ENCODE peak calls at places on chromosomes 12 and 14, in eight cellular contexts. One of them, this sample, is unnamed. For H3K4me1, the result is how much of the 10 kb centered on the place peaks cover.

GRCh38 chr14:99737451-99737951 is 53.4 kb downstream of the CYP46A1 start:
- DNase-seq in heart right ventricle: peak
- DNase-seq in aorta: peak
- DNase-seq in endodermal cell: no peak
- DNase-seq in psoas muscle: peak
- DNase-seq in heart left ventricle: peak
- DNase-seq in Peyer's patch: no peak
- DNase-seq in adipocyte: peak
- DNase-seq in this sample: no peak

GRCh38 chr12:47271800-47272230 is 192.1 kb upstream of the AMIGO2 start:
- DNase-seq in heart right ventricle: no peak
- DNase-seq in aorta: no peak
- DNase-seq in endodermal cell: no peak
- DNase-seq in psoas muscle: no peak
- DNase-seq in heart left ventricle: no peak
- DNase-seq in Peyer's patch: no peak
- DNase-seq in adipocyte: no peak
- DNase-seq in this sample: no peak

GRCh38 chr12:10590976-10591375 is 22.4 kb downstream of the MAGOHB start:
- DNase-seq in heart right ventricle: no peak
- DNase-seq in aorta: no peak
- DNase-seq in endodermal cell: no peak
- DNase-seq in psoas muscle: no peak
- DNase-seq in heart left ventricle: no peak
- DNase-seq in Peyer's patch: no peak
- DNase-seq in adipocyte: peak
- DNase-seq in this sample: no peak

GRCh38 chr12:72093930-72094329 is 155.3 kb downstream of the TPH2 start:
- DNase-seq in heart right ventricle: no peak
- DNase-seq in aorta: no peak
- DNase-seq in endodermal cell: no peak
- DNase-seq in psoas muscle: no peak
- DNase-seq in heart left ventricle: no peak
- DNase-seq in Peyer's patch: no peak
- DNase-seq in adipocyte: no peak
- DNase-seq in this sample: no peak

GRCh38 chr14:67526676-67527459 is 6.2 kb upstream of the PLEKHH1 start:
- DNase-seq in heart right ventricle: no peak
- DNase-seq in aorta: no peak
- DNase-seq in endodermal cell: peak
- DNase-seq in psoas muscle: peak
- DNase-seq in heart left ventricle: peak
- DNase-seq in Peyer's patch: peak
- DNase-seq in adipocyte: peak
- DNase-seq in this sample: no peak

GRCh38 chr12:105332925-105333324 is 2.4 kb downstream of the C12orf75 start:
- DNase-seq in heart right ventricle: no peak
- DNase-seq in aorta: no peak
- DNase-seq in endodermal cell: no peak
- DNase-seq in psoas muscle: no peak
- DNase-seq in heart left ventricle: no peak
- DNase-seq in Peyer's patch: no peak
- DNase-seq in adipocyte: no peak
- DNase-seq in this sample: no peak

GRCh38 chr12:57491393-57492280 is 3.8 kb downstream of the MARS1 start:
- DNase-seq in heart right ventricle: no peak
- DNase-seq in aorta: no peak
- DNase-seq in endodermal cell: no peak
- DNase-seq in psoas muscle: no peak
- DNase-seq in heart left ventricle: no peak
- DNase-seq in Peyer's patch: no peak
- DNase-seq in adipocyte: no peak
- DNase-seq in this sample: no peak

GRCh38 chr12:48901278-48901677 is 24.0 kb downstream of the FKBP11 start:
- DNase-seq in heart right ventricle: no peak
- DNase-seq in aorta: no peak
- DNase-seq in endodermal cell: no peak
- DNase-seq in psoas muscle: no peak
- DNase-seq in heart left ventricle: no peak
- DNase-seq in Peyer's patch: no peak
- DNase-seq in adipocyte: peak
- DNase-seq in this sample: no peak

GRCh38 chr14:43539210-43539609 is 967.9 kb downstream of the FSCB start:
- DNase-seq in heart right ventricle: no peak
- DNase-seq in aorta: no peak
- DNase-seq in endodermal cell: peak
- DNase-seq in psoas muscle: no peak
- DNase-seq in heart left ventricle: no peak
- DNase-seq in Peyer's patch: no peak
- DNase-seq in adipocyte: peak
- DNase-seq in this sample: no peak

GRCh38 chr12:89351489-89352241 is 636 bp downstream of the DUSP6 start:
- DNase-seq in heart right ventricle: peak
- DNase-seq in aorta: peak
- DNase-seq in endodermal cell: peak
- DNase-seq in psoas muscle: peak
- DNase-seq in heart left ventricle: no peak
- DNase-seq in Peyer's patch: peak
- DNase-seq in adipocyte: peak
- DNase-seq in this sample: peak

GRCh38 chr14:103897075-103897947 is 30.9 kb upstream of the TDRD9 start:
- DNase-seq in heart right ventricle: no peak
- DNase-seq in aorta: no peak
- DNase-seq in endodermal cell: no peak
- DNase-seq in psoas muscle: no peak
- DNase-seq in heart left ventricle: peak
- DNase-seq in Peyer's patch: peak
- DNase-seq in adipocyte: no peak
- DNase-seq in this sample: no peak

GRCh38 chr12:67484788-67485480 is 163.6 kb upstream of the DYRK2 start:
- DNase-seq in heart right ventricle: no peak
- DNase-seq in aorta: no peak
- DNase-seq in endodermal cell: no peak
- DNase-seq in psoas muscle: no peak
- DNase-seq in heart left ventricle: no peak
- DNase-seq in Peyer's patch: no peak
- DNase-seq in adipocyte: no peak
- DNase-seq in this sample: no peak

GRCh38 chr12:76552343-76552938 is 7.1 kb downstream of the OSBPL8 start:
- DNase-seq in heart right ventricle: no peak
- DNase-seq in aorta: no peak
- DNase-seq in endodermal cell: no peak
- DNase-seq in psoas muscle: no peak
- DNase-seq in heart left ventricle: no peak
- DNase-seq in Peyer's patch: no peak
- DNase-seq in adipocyte: no peak
- DNase-seq in this sample: no peak

GRCh38 chr12:15320881-15321280 is 1.4 kb upstream of the PTPRO start:
- DNase-seq in heart right ventricle: no peak
- DNase-seq in aorta: no peak
- DNase-seq in endodermal cell: no peak
- DNase-seq in psoas muscle: no peak
- DNase-seq in heart left ventricle: no peak
- DNase-seq in Peyer's patch: no peak
- DNase-seq in adipocyte: no peak
- DNase-seq in this sample: no peak

GRCh38 chr12:56121204-56121870 is 3.3 kb downstream of the ZC3H10 start:
- DNase-seq in heart right ventricle: no peak
- DNase-seq in aorta: no peak
- DNase-seq in endodermal cell: no peak
- DNase-seq in psoas muscle: no peak
- DNase-seq in heart left ventricle: no peak
- DNase-seq in Peyer's patch: no peak
- DNase-seq in adipocyte: no peak
- DNase-seq in this sample: no peak

GRCh38 chr14:22479781-22480464 is 109.1 kb downstream of the DAD1 start:
- DNase-seq in heart right ventricle: no peak
- DNase-seq in aorta: no peak
- DNase-seq in endodermal cell: no peak
- DNase-seq in psoas muscle: no peak
- DNase-seq in heart left ventricle: no peak
- DNase-seq in Peyer's patch: no peak
- DNase-seq in adipocyte: peak
- DNase-seq in this sample: no peak

GRCh38 chr14:89911018-89911919 is 43.3 kb downstream of the EFCAB11 start:
- DNase-seq in heart right ventricle: no peak
- DNase-seq in aorta: no peak
- DNase-seq in endodermal cell: peak
- DNase-seq in psoas muscle: no peak
- DNase-seq in heart left ventricle: no peak
- DNase-seq in Peyer's patch: peak
- DNase-seq in adipocyte: peak
- DNase-seq in this sample: no peak

GRCh38 chr14:34043627-34044372 is 92.9 kb upstream of the EGLN3 start:
- DNase-seq in heart right ventricle: no peak
- DNase-seq in aorta: no peak
- DNase-seq in endodermal cell: peak
- DNase-seq in psoas muscle: no peak
- DNase-seq in heart left ventricle: no peak
- DNase-seq in Peyer's patch: peak
- DNase-seq in adipocyte: no peak
- DNase-seq in this sample: no peak

GRCh38 chr12:2177003-2177402 is 124.2 kb downstream of the CACNA1C start:
- DNase-seq in heart right ventricle: no peak
- DNase-seq in aorta: no peak
- DNase-seq in endodermal cell: no peak
- DNase-seq in psoas muscle: no peak
- DNase-seq in heart left ventricle: no peak
- DNase-seq in Peyer's patch: no peak
- DNase-seq in adipocyte: no peak
- DNase-seq in this sample: no peak

GRCh38 chr12:98856897-98857540 is 211.9 kb downstream of the APAF1 start:
- DNase-seq in heart right ventricle: no peak
- DNase-seq in aorta: no peak
- DNase-seq in endodermal cell: peak
- DNase-seq in psoas muscle: no peak
- DNase-seq in heart left ventricle: no peak
- DNase-seq in Peyer's patch: no peak
- DNase-seq in adipocyte: no peak
- DNase-seq in this sample: no peak

GRCh38 chr12:2944401-2945047 is 14.7 kb upstream of the TEAD4 start:
- DNase-seq in heart right ventricle: peak
- DNase-seq in aorta: peak
- DNase-seq in endodermal cell: peak
- DNase-seq in psoas muscle: peak
- DNase-seq in heart left ventricle: peak
- DNase-seq in Peyer's patch: peak
- DNase-seq in adipocyte: peak
- DNase-seq in this sample: peak

DNA sequence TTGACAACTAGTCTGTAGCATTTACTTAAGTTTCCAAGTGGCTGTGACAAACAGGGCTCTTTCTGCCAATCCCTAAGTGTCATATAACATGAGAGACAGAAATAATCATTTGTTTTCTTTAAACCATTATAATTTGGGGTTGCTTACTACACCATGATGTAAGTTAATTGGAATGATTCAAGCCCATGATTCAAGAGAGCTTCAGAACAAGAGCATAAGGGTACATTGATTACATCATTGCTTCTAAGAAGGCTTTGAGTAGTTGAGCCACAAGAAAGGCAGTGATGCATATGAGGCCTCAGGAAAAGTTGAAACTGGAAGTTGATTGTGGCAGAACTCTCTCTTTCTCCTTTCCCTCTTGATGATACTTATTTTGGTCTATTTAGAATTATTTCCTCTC is 444.0 kb downstream of the CCER1 start:
- DNase-seq in heart right ventricle: no peak
- DNase-seq in aorta: no peak
- DNase-seq in endodermal cell: no peak
- DNase-seq in psoas muscle: no peak
- DNase-seq in heart left ventricle: no peak
- DNase-seq in Peyer's patch: no peak
- DNase-seq in adipocyte: peak
- DNase-seq in this sample: no peak
- H3K4me1 ChIP-seq in heart right ventricle: under half
- H3K4me1 ChIP-seq in aorta: under half
- H3K4me1 ChIP-seq in endodermal cell: under half
- H3K4me1 ChIP-seq in psoas muscle: under half
- H3K4me1 ChIP-seq in heart left ventricle: under half
- H3K4me1 ChIP-seq in Peyer's patch: under half
- H3K4me1 ChIP-seq in adipocyte: under half
- H3K4me1 ChIP-seq in this sample: under half

GRCh38 chr12:45215419-45216296 is at the start of gene ANO6:
- DNase-seq in heart right ventricle: peak
- DNase-seq in aorta: peak
- DNase-seq in endodermal cell: peak
- DNase-seq in psoas muscle: peak
- DNase-seq in heart left ventricle: peak
- DNase-seq in Peyer's patch: peak
- DNase-seq in adipocyte: peak
- DNase-seq in this sample: peak

GRCh38 chr12:45219621-45220020 is 3.7 kb downstream of the ANO6 start:
- DNase-seq in heart right ventricle: no peak
- DNase-seq in aorta: no peak
- DNase-seq in endodermal cell: no peak
- DNase-seq in psoas muscle: no peak
- DNase-seq in heart left ventricle: no peak
- DNase-seq in Peyer's patch: no peak
- DNase-seq in adipocyte: peak
- DNase-seq in this sample: no peak

GRCh38 chr12:45216983-45217485 is 1.1 kb downstream of the ANO6 start:
- DNase-seq in heart right ventricle: no peak
- DNase-seq in aorta: no peak
- DNase-seq in endodermal cell: no peak
- DNase-seq in psoas muscle: no peak
- DNase-seq in heart left ventricle: no peak
- DNase-seq in Peyer's patch: no peak
- DNase-seq in adipocyte: peak
- DNase-seq in this sample: no peak

GRCh38 chr12:45216297-45216982 is 545 bp downstream of the ANO6 start:
- DNase-seq in heart right ventricle: peak
- DNase-seq in aorta: peak
- DNase-seq in endodermal cell: peak
- DNase-seq in psoas muscle: peak
- DNase-seq in heart left ventricle: peak
- DNase-seq in Peyer's patch: peak
- DNase-seq in adipocyte: peak
- DNase-seq in this sample: peak

GRCh38 chr12:45217846-45218245 is 2.0 kb downstream of the ANO6 start:
- DNase-seq in heart right ventricle: no peak
- DNase-seq in aorta: no peak
- DNase-seq in endodermal cell: no peak
- DNase-seq in psoas muscle: no peak
- DNase-seq in heart left ventricle: no peak
- DNase-seq in Peyer's patch: no peak
- DNase-seq in adipocyte: peak
- DNase-seq in this sample: no peak
- H3K4me3 ChIP-seq in heart right ventricle: peak
- H3K4me3 ChIP-seq in aorta: peak
- H3K4me3 ChIP-seq in endodermal cell: peak
- H3K4me3 ChIP-seq in psoas muscle: peak
- H3K4me3 ChIP-seq in heart left ventricle: peak
- H3K4me3 ChIP-seq in Peyer's patch: no peak
- H3K4me3 ChIP-seq in adipocyte: peak
- H3K4me3 ChIP-seq in this sample: peak

GRCh38 chr12:42473130-42473529 is 116.4 kb downstream of the PRICKLE1 start:
- DNase-seq in heart right ventricle: no peak
- DNase-seq in aorta: no peak
- DNase-seq in endodermal cell: no peak
- DNase-seq in psoas muscle: no peak
- DNase-seq in heart left ventricle: no peak
- DNase-seq in Peyer's patch: no peak
- DNase-seq in adipocyte: peak
- DNase-seq in this sample: no peak
- H3K4me1 ChIP-seq in heart right ventricle: half or more
- H3K4me1 ChIP-seq in aorta: under half
- H3K4me1 ChIP-seq in endodermal cell: under half
- H3K4me1 ChIP-seq in psoas muscle: under half
- H3K4me1 ChIP-seq in heart left ventricle: under half
- H3K4me1 ChIP-seq in Peyer's patch: under half
- H3K4me1 ChIP-seq in adipocyte: under half
- H3K4me1 ChIP-seq in this sample: under half

GRCh38 chr12:38983117-38983571 is 77.8 kb upstream of the CPNE8 start:
- DNase-seq in heart right ventricle: no peak
- DNase-seq in aorta: no peak
- DNase-seq in endodermal cell: no peak
- DNase-seq in psoas muscle: no peak
- DNase-seq in heart left ventricle: no peak
- DNase-seq in Peyer's patch: no peak
- DNase-seq in adipocyte: no peak
- DNase-seq in this sample: no peak
- H3K4me3 ChIP-seq in heart right ventricle: no peak
- H3K4me3 ChIP-seq in aorta: no peak
- H3K4me3 ChIP-seq in endodermal cell: no peak
- H3K4me3 ChIP-seq in psoas muscle: no peak
- H3K4me3 ChIP-seq in heart left ventricle: no peak
- H3K4me3 ChIP-seq in Peyer's patch: no peak
- H3K4me3 ChIP-seq in adipocyte: peak
- H3K4me3 ChIP-seq in this sample: no peak

This sample was measured in naive thymus-derived CD4-positive, alpha-beta T cell.